ENCODE peak calls at places on chromosomes 13 and 19, in eight cellular contexts. R, E, Y, F, B, G, C and A are unnamed samples.

GRCh38 chr13:73401769-73402168 is 343.0 kb downstream of the KLF5 start:
- DNase-seq in R (peak; percentile 36), E (no peak), Y (no peak), F (no peak), B (no peak), G (no peak), C (no peak), A (no peak)

GRCh38 chr19:35231956-35232746 is 3.6 kb upstream of the FAM187B start:
- DNase-seq in R (no peak), E (no peak), Y (no peak), F (no peak), B (no peak), G (no peak), C (no peak), A (no peak)

GRCh38 chr19:33461256-33462111 is 60.1 kb downstream of the PEPD start:
- DNase-seq in R (no peak), E (no peak), Y (peak; percentile 43), F (no peak), B (no peak), G (peak; percentile 14), C (no peak), A (no peak)

GRCh38 chr13:29516012-29516411 is 79.5 kb downstream of the SLC7A1 start:
- DNase-seq in R (no peak), E (no peak), Y (no peak), F (no peak), B (no peak), G (no peak), C (no peak), A (no peak)

GRCh38 chr13:95355491-95355890 is 54.2 kb upstream of the ABCC4 start:
- DNase-seq in R (no peak), E (no peak), Y (no peak), F (no peak), B (no peak), G (no peak), C (no peak), A (peak; percentile 37)

GRCh38 chr19:53813996-53814395 is 10.1 kb downstream of the NLRP12 start:
- DNase-seq in R (no peak), E (no peak), Y (no peak), F (no peak), B (no peak), G (no peak), C (no peak), A (no peak)

GRCh38 chr19:24159707-24160106 is 72.7 kb downstream of the ZNF254 start:
- DNase-seq in R (peak; percentile 58), E (no peak), Y (no peak), F (no peak), B (no peak), G (no peak), C (no peak), A (no peak)

GRCh38 chr13:52195052-52195837 is 35.8 kb upstream of the NEK3 start:
- DNase-seq in R (peak; percentile 93), E (peak; percentile 69), Y (peak; percentile 91), F (peak; percentile 85), B (peak; percentile 24), G (peak; percentile 74), C (peak; percentile 79), A (peak; percentile 53)

GRCh38 chr13:97018029-97018819 is 23.9 kb upstream of the OXGR1 start:
- DNase-seq in R (peak; percentile 75), E (peak; percentile 35), Y (no peak), F (peak; percentile 20), B (no peak), G (no peak), C (peak; percentile 14), A (no peak)

GRCh38 chr13:40344270-40345148 is 321.9 kb downstream of the FOXO1 start:
- DNase-seq in R (no peak), E (no peak), Y (no peak), F (no peak), B (no peak), G (no peak), C (peak; percentile 38), A (no peak)

GRCh38 chr19:19581391-19581790 is 37.1 kb downstream of the PBX4 start:
- DNase-seq in R (no peak), E (no peak), Y (no peak), F (no peak), B (no peak), G (no peak), C (no peak), A (no peak)

GRCh38 chr13:44459674-44460073 is 86.0 kb downstream of the SERP2 start:
- DNase-seq in R (no peak), E (no peak), Y (peak; percentile 38), F (no peak), B (no peak), G (no peak), C (no peak), A (no peak)

GRCh38 chr13:53204598-53204997 is 176.0 kb downstream of the OLFM4 start:
- DNase-seq in R (no peak), E (no peak), Y (no peak), F (no peak), B (no peak), G (no peak), C (no peak), A (no peak)
- H3K27me3 ChIP-seq in R (peaks cover 36% of the 10 kb centered on the region), E (peaks cover 19% of the 10 kb centered on the region), Y (peaks cover 27% of the 10 kb centered on the region), F (peaks cover 27% of the 10 kb centered on the region), B (peaks cover 13% of the 10 kb centered on the region), G (peaks cover 19% of the 10 kb centered on the region), C (peaks cover 25% of the 10 kb centered on the region), A (peaks cover 25% of the 10 kb centered on the region)

DNA sequence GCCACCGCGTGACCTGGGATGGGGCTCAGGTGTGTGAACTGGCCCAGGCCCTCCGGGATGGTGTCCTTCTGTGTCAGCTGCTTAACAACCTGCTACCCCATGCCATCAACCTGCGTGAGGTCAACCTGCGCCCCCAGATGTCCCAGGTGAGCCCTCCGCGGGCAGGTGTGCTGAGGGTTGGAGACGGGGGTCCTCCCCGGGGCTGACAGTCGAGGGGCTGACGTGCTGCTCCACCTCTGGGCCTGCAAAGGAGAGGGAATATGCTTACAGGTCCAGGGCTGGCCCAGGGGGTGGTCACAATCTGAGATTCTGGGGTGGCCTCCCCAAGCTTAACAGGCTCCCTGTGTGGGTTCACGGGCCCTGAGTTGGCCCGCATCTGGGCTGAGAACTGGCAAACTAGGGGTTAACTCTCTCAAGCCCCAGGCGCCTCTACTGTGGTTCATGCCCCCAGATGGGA is 386 bp downstream of the VAV1 start:
- DNase-seq in R (no peak), E (no peak), Y (no peak), F (no peak), B (no peak), G (no peak), C (no peak), A (no peak)
- H3K4me3 ChIP-seq in R (no peak overlapping the region), E (peak overlapping the region; percentile 47), Y (peak overlapping the region; percentile 39), F (no peak overlapping the region), B (peak overlapping the region; percentile 21), G (peak overlapping the region; percentile 60), C (peak overlapping the region; percentile 25), A (no peak overlapping the region)

GRCh38 chr13:50646070-50646469 is 197.4 kb downstream of the DLEU7 start:
- DNase-seq in R (no peak), E (no peak), Y (no peak), F (no peak), B (no peak), G (no peak), C (no peak), A (no peak)
- H3K27me3 ChIP-seq in R (no peaks in the 10 kb centered on the region), E (no peaks in the 10 kb centered on the region), Y (no peaks in the 10 kb centered on the region), F (no peaks in the 10 kb centered on the region), B (no peaks in the 10 kb centered on the region), G (no peaks in the 10 kb centered on the region), C (no peaks in the 10 kb centered on the region), A (no peaks in the 10 kb centered on the region)

GRCh38 chr19:1362385-1363257 is 21.1 kb upstream of the NDUFS7 start:
- DNase-seq in R (no peak), E (no peak), Y (no peak), F (no peak), B (no peak), G (no peak), C (no peak), A (no peak)

GRCh38 chr19:1361601-1362384 is 21.9 kb upstream of the NDUFS7 start:
- DNase-seq in R (no peak), E (no peak), Y (no peak), F (no peak), B (no peak), G (no peak), C (no peak), A (peak; percentile 42)

GRCh38 chr19:1357695-1358094 is 26.0 kb upstream of the NDUFS7 start:
- DNase-seq in R (peak; percentile 75), E (no peak), Y (no peak), F (no peak), B (no peak), G (no peak), C (no peak), A (no peak)

GRCh38 chr19:1360818-1361461 is 22.8 kb upstream of the NDUFS7 start:
- DNase-seq in R (no peak), E (no peak), Y (peak; percentile 86), F (peak; percentile 77), B (no peak), G (no peak), C (peak; percentile 35), A (no peak)

DNA sequence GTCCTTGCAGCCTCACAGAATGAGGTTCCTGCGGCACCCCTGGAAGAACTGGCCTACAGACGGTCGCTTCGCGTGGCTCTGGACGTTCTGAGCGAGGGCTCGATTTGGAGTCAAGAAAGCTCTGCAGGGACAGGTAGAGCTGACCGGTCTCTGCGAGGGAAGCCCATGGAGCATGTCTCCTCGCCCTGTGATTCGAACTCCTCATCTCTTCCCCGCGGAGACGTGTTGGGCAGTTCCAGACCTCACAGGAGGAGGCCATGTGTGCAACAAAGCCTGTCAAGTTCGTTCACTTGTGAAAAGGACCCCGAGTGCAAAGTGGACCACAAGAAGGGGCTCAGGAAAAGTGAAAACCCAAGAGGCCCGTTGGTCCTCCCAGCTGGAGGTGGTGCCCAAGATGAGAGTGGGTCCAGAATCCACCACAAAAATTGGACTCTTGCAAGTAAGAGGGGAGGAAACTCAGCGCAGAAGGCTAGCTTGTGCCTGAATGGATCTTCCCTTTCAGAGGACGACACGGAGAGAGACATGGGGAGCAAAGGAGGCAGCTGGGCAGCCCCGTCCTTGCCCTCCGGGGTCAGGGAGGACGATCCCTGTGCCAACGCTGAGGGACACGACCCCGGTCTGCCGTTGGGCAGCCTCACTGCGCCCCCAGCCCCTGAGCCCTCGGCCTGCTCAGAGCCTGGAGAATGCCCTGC is 23.4 kb upstream of the NDUFS7 start:
- DNase-seq in R (no peak), E (no peak), Y (no peak), F (no peak), B (no peak), G (no peak), C (no peak), A (no peak)
- H3K4me3 ChIP-seq in R (no peak overlapping the region), E (no peak overlapping the region), Y (peak overlapping the region; percentile 10), F (no peak overlapping the region), B (no peak overlapping the region), G (peak overlapping the region; percentile 27), C (no peak overlapping the region), A (no peak overlapping the region)

DNA sequence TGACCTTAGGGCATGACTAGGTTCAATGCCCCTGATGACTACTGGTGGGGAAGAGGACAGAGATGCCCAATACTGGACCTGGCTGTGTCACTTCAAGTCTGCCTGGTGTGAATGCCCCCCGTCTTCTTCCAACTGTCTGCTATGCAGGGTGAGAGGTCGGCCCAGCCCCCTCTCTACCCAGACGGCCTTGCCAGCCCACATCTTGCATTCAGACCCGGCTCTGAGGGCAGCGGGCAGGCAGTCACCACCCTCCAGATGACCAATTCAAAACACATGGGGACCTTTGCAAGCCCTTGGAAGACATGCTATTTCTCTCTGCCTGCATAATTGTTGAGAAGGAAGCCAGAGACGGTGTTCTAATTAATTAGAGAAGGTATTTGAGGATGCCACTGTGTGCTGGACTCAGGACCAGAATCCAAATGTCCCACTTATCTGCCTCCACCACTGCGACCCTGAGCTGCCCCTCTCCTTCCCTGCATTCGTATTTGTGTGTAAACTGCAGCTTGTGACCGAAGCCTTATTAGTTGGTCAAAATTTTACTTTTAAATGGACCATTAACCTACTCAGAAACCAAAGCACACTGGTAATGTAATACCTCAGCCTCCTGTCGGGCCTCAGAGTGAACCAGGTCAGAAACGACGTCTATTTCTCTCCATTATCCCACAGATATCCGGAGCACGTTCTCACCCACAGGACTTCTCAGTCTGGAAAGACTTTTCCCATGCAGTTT is 406.9 kb downstream of the ZNF536 start:
- DNase-seq in R (no peak), E (no peak), Y (no peak), F (no peak), B (no peak), G (no peak), C (no peak), A (no peak)
- H3K27me3 ChIP-seq in R (no peaks in the 10 kb centered on the region), E (no peaks in the 10 kb centered on the region), Y (no peaks in the 10 kb centered on the region), F (no peaks in the 10 kb centered on the region), B (no peaks in the 10 kb centered on the region), G (no peaks in the 10 kb centered on the region), C (no peaks in the 10 kb centered on the region), A (no peaks in the 10 kb centered on the region)